ENCODE peak calls at places on chromosomes 5 and 9, in six cellular contexts. U, O, K, H, V and T are unnamed samples.

GRCh38 chr9:130267930-130268329 is 2.4 kb downstream of the HMCN2 start:
- DNase-seq in U (no peak), O (no peak), K (no peak), H (no peak), V (no peak), T (no peak)

GRCh38 chr5:141783599-141784296 is 94.5 kb downstream of the PCDH1 start:
- DNase-seq in U (no peak), O (no peak), K (peak), H (no peak), V (no peak), T (no peak)

GRCh38 chr5:1633605-1634336 is 110.0 kb upstream of the LPCAT1 start:
- DNase-seq in U (peak), O (peak), K (peak), H (peak), V (peak), T (peak)

GRCh38 chr5:145495741-145496140 is 339.4 kb downstream of the PRELID2 start:
- DNase-seq in U (no peak), O (no peak), K (peak), H (peak), V (no peak), T (no peak)

GRCh38 chr9:77512876-77513275 is 135.2 kb downstream of the GNA14 start:
- DNase-seq in U (no peak), O (no peak), K (peak), H (no peak), V (no peak), T (no peak)

GRCh38 chr9:86239053-86239770 is 20.2 kb downstream of the C9orf153 start:
- DNase-seq in U (no peak), O (no peak), K (no peak), H (no peak), V (no peak), T (no peak)

GRCh38 chr5:164818440-164818839 is 1313.0 kb downstream of the MAT2B start:
- DNase-seq in U (no peak), O (no peak), K (no peak), H (no peak), V (no peak), T (no peak)

GRCh38 chr9:114718801-114719221 is 36.8 kb upstream of the TEX48 start:
- DNase-seq in U (no peak), O (no peak), K (peak), H (peak), V (peak), T (no peak)

GRCh38 chr5:174424219-174425053 is 299.9 kb upstream of the MSX2 start:
- DNase-seq in U (no peak), O (no peak), K (peak), H (no peak), V (no peak), T (no peak)

GRCh38 chr5:11684607-11685006 is 219.6 kb downstream of the CTNND2 start:
- DNase-seq in U (no peak), O (no peak), K (no peak), H (no peak), V (no peak), T (no peak)

GRCh38 chr5:73438048-73438896 is 10.3 kb downstream of the FOXD1 start:
- DNase-seq in U (no peak), O (no peak), K (no peak), H (no peak), V (no peak), T (no peak)

GRCh38 chr9:87596862-87597261 is 99.2 kb downstream of the DAPK1 start:
- DNase-seq in U (no peak), O (peak), K (no peak), H (peak), V (no peak), T (no peak)

GRCh38 chr5:52760695-52761366 is 26.9 kb upstream of the ITGA1 start:
- DNase-seq in U (no peak), O (no peak), K (no peak), H (no peak), V (no peak), T (no peak)

GRCh38 chr5:91176288-91177016 is 206.7 kb downstream of the ARRDC3 start:
- DNase-seq in U (no peak), O (no peak), K (no peak), H (no peak), V (no peak), T (no peak)

GRCh38 chr5:147223951-147224791 is 10.7 kb upstream of the STK32A start:
- DNase-seq in U (no peak), O (no peak), K (peak), H (peak), V (peak), T (peak)

GRCh38 chr9:34989946-34990635 is 546 bp downstream of the DNAJB5 start:
- DNase-seq in U (peak), O (peak), K (no peak), H (peak), V (peak), T (peak)

GRCh38 chr5:142494119-142494518 is 169.3 kb upstream of the SPRY4 start:
- DNase-seq in U (no peak), O (no peak), K (no peak), H (no peak), V (no peak), T (no peak)

GRCh38 chr5:179228341-179229121 is 116.7 kb downstream of the ADAMTS2 start:
- DNase-seq in U (peak), O (peak), K (no peak), H (no peak), V (no peak), T (no peak)

GRCh38 chr9:129500166-129500862 is 120.6 kb downstream of the C9orf50 start:
- DNase-seq in U (peak), O (no peak), K (no peak), H (no peak), V (no peak), T (no peak)

GRCh38 chr5:125180222-125180621 is 433.8 kb upstream of the ZNF608 start:
- DNase-seq in U (no peak), O (no peak), K (peak), H (no peak), V (no peak), T (no peak)

GRCh38 chr5:1746371-1747078 is 53.1 kb downstream of the MRPL36 start:
- DNase-seq in U (peak), O (peak), K (no peak), H (no peak), V (no peak), T (no peak)

GRCh38 chr5:72013741-72014703 is 93.3 kb upstream of the MAP1B start:
- DNase-seq in U (no peak), O (no peak), K (no peak), H (no peak), V (no peak), T (no peak)

GRCh38 chr9:88808019-88808656 is 183.1 kb upstream of the S1PR3 start:
- DNase-seq in U (no peak), O (no peak), K (peak), H (no peak), V (no peak), T (no peak)

GRCh38 chr9:132752877-132753592 is 82.8 kb downstream of the GTF3C4 start:
- DNase-seq in U (no peak), O (peak), K (no peak), H (peak), V (no peak), T (no peak)

GRCh38 chr9:114112778-114113585 is 13.9 kb upstream of the KIF12 start:
- DNase-seq in U (peak), O (peak), K (peak), H (peak), V (no peak), T (no peak)

GRCh38 chr5:139692605-139693340 is 44.6 kb downstream of the CXXC5 start:
- DNase-seq in U (no peak), O (no peak), K (no peak), H (no peak), V (no peak), T (no peak)

GRCh38 chr5:59390074-59390659 is 503.4 kb downstream of the PDE4D start:
- DNase-seq in U (no peak), O (no peak), K (peak), H (no peak), V (peak), T (peak)

GRCh38 chr9:109948453-109948852 is 168.5 kb downstream of the PALM2AKAP2 start:
- DNase-seq in U (no peak), O (no peak), K (no peak), H (no peak), V (no peak), T (no peak)

GRCh38 chr9:109950710-109951443 is 170.9 kb downstream of the PALM2AKAP2 start:
- DNase-seq in U (no peak), O (no peak), K (no peak), H (no peak), V (peak), T (peak)

GRCh38 chr9:109956811-109957440 is 176.9 kb downstream of the PALM2AKAP2 start:
- DNase-seq in U (no peak), O (no peak), K (no peak), H (no peak), V (no peak), T (no peak)

GRCh38 chr9:109953300-109953699 is 173.3 kb downstream of the PALM2AKAP2 start:
- DNase-seq in U (no peak), O (no peak), K (no peak), H (no peak), V (no peak), T (no peak)

DNA sequence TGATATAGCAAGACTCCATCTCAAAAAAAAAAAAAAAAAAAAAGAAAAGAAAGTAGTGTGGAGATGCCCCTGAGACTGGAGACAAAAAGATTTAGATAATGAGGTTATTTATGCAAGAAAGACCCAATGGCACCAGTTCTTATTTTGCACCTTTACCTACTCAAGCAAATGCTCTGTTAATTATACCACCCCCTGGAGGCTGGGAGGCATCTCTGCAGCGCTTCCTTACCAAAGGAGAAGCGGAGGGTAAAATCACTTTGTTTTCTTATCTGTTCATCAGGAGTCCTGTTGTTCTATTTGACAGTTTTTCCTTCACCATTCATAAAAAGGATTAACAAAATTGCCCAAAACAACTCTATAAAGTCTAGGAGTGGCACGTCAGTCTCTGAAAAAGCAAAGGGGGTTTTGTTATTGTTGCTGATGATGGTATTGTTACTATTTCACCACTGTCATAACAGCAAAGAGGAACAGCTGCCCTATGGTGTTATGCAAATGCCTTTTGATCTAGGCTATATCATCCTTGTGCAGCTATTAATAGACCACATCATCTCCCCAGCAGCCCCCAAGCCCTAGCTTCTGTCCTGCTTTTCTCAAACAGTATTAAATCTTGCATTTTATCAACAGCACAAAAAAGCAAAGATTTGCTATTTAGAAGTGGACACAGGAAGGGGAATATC is 174.0 kb downstream of the PALM2AKAP2 start:
- DNase-seq in U (no peak), O (no peak), K (no peak), H (no peak), V (no peak), T (no peak)
- TF ChIP-seq CTCF in U (no peak), O (no peak), K (no peak), H (no peak), V (peak), T (no peak)

GRCh38 chr5:120327180-120327579 is 136.9 kb upstream of the PRR16 start:
- DNase-seq in U (no peak), O (no peak), K (no peak), H (no peak), V (no peak), T (no peak)
- TF ChIP-seq CTCF in U (no peak), O (no peak), K (no peak), H (no peak), V (no peak), T (no peak)

GRCh38 chr5:162248107-162248713 is 180.6 kb downstream of the GABRG2 start:
- DNase-seq in U (no peak), O (no peak), K (peak), H (no peak), V (no peak), T (no peak)
- TF ChIP-seq CTCF in U (no peak), O (no peak), K (peak), H (no peak), V (peak), T (no peak)

GRCh38 chr9:120393386-120394057 is 186.4 kb downstream of the CDK5RAP2 start:
- DNase-seq in U (no peak), O (no peak), K (peak), H (no peak), V (no peak), T (no peak)
- TF ChIP-seq CTCF in U (no peak), O (no peak), K (no peak), H (no peak), V (no peak), T (no peak)

GRCh38 chr5:122499617-122500016 is 187.6 kb downstream of the SNCAIP start:
- DNase-seq in U (no peak), O (no peak), K (no peak), H (no peak), V (no peak), T (no peak)

GRCh38 chr5:122493776-122494518 is 181.9 kb downstream of the SNCAIP start:
- DNase-seq in U (no peak), O (no peak), K (no peak), H (no peak), V (no peak), T (no peak)

GRCh38 chr5:122501087-122501435 is 189.0 kb downstream of the SNCAIP start:
- DNase-seq in U (no peak), O (no peak), K (peak), H (no peak), V (no peak), T (no peak)

GRCh38 chr5:122500245-122501086 is 188.4 kb downstream of the SNCAIP start:
- DNase-seq in U (no peak), O (no peak), K (peak), H (no peak), V (peak), T (peak)

DNA sequence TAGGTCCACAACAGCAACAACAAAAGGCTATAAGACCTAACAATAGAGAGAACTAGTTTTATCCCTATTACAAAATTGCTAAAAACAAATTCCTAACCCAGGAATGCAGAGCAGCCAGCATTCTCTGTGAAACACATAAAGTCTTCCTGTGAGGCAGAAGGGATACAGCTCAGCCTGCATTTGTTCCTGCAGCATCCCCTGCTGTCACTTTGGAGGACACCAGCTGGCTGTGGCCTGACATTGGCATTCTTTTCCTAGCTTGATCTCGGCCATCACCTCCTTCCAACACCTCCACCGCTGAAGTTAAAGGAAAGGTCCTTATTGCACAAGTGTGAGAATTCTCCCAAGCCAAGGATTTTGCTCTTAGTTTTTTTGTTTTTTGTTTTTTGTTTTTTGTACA is 186.1 kb downstream of the SNCAIP start:
- DNase-seq in U (no peak), O (no peak), K (no peak), H (no peak), V (no peak), T (no peak)
- TF ChIP-seq CTCF in U (no peak), O (no peak), K (peak), H (no peak), V (peak), T (no peak)

GRCh38 chr9:84819446-84819845 is 149.9 kb downstream of the NTRK2 start:
- DNase-seq in U (no peak), O (no peak), K (no peak), H (no peak), V (no peak), T (no peak)
- TF ChIP-seq CTCF in U (no peak), O (no peak), K (no peak), H (no peak), V (no peak), T (no peak)